ENCODE peak calls at places on chromosomes 5 and 9, in ten cellular contexts. W, F, A, K, T, O, M, Y, E and L are unnamed samples. For H3K4me1 and H3K27me3, the result is how much of the 10 kb centered on the place peaks cover.

GRCh38 chr9:136603901-136604816 is 58.3 kb upstream of the NOTCH1 start:
- DNase-seq in T (peak), A (no peak), M (no peak), W (no peak), F (no peak), O (no peak), E (no peak), K (no peak), Y (no peak), L (no peak)

GRCh38 chr9:78239506-78239905 is 3.6 kb downstream of the CEP78 start:
- DNase-seq in K (no peak), E (no peak), T (no peak), Y (no peak), A (peak), W (no peak), M (no peak), O (no peak), F (peak), L (no peak)

GRCh38 chr9:16217933-16218830 is 652.3 kb downstream of the BNC2 start:
- DNase-seq in E (no peak), O (no peak), W (no peak), A (no peak), M (no peak), T (no peak), Y (peak), K (no peak), F (no peak), L (no peak)

GRCh38 chr5:110377411-110378392 is 348.8 kb downstream of the TMEM232 start:
- DNase-seq in Y (peak), E (peak), O (no peak), M (no peak), T (no peak), A (peak), W (no peak), K (no peak), F (peak), L (no peak)

GRCh38 chr9:98081477-98082219 is 25.1 kb downstream of the NANS start:
- DNase-seq in K (no peak), A (no peak), M (no peak), F (no peak), E (peak), Y (peak), W (no peak), O (no peak), T (no peak), L (no peak)

GRCh38 chr5:38528162-38528703 is 28.2 kb downstream of the LIFR start:
- DNase-seq in A (no peak), T (no peak), Y (no peak), O (no peak), K (no peak), E (no peak), W (no peak), F (peak), M (no peak), L (no peak)

GRCh38 chr9:87640385-87640795 is 85.5 kb upstream of the CTSL start:
- DNase-seq in E (peak), K (no peak), A (no peak), W (no peak), F (no peak), T (peak), Y (peak), M (no peak), O (no peak), L (no peak)

GRCh38 chr5:100858987-100859545 is 44.0 kb downstream of the ST8SIA4 start:
- DNase-seq in T (no peak), K (no peak), Y (no peak), M (no peak), F (no peak), A (no peak), O (no peak), E (no peak), W (no peak), L (no peak)

GRCh38 chr9:99000480-99001395 is 57.0 kb downstream of the COL15A1 start:
- DNase-seq in O (peak), F (peak), A (peak), M (peak), K (peak), E (peak), Y (peak), T (no peak), W (peak), L (no peak)

GRCh38 chr9:129165198-129165597 is 12.9 kb downstream of the IER5L start:
- DNase-seq in F (no peak), T (no peak), Y (no peak), O (no peak), K (no peak), W (no peak), E (no peak), M (no peak), A (no peak), L (no peak)

GRCh38 chr9:2722715-2723114 is 5.4 kb downstream of the KCNV2 start:
- DNase-seq in W (peak), Y (peak), A (no peak), F (peak), E (peak), K (no peak), M (no peak), O (peak), T (no peak), L (no peak)

GRCh38 chr9:121292801-121293241 is 24.9 kb downstream of the GSN start:
- DNase-seq in Y (no peak), O (no peak), W (peak), A (no peak), K (no peak), F (no peak), M (no peak), T (no peak), E (no peak), L (no peak)

GRCh38 chr5:120504057-120504456 is 40.0 kb downstream of the PRR16 start:
- DNase-seq in O (no peak), E (no peak), M (no peak), W (no peak), T (no peak), Y (no peak), A (no peak), F (no peak), K (no peak), L (no peak)

GRCh38 chr9:91727316-91727861 is 222.6 kb downstream of the ROR2 start:
- DNase-seq in Y (peak), T (no peak), W (no peak), O (no peak), M (no peak), K (no peak), E (peak), A (peak), F (peak), L (no peak)

GRCh38 chr5:177369050-177369912 is 11.6 kb downstream of the RGS14 start:
- DNase-seq in O (no peak), F (peak), W (no peak), E (no peak), A (peak), M (no peak), K (no peak), T (no peak), Y (no peak), L (no peak)

GRCh38 chr9:93792358-93792757 is 162.8 kb downstream of the BARX1 start:
- DNase-seq in E (no peak), O (no peak), W (no peak), Y (no peak), K (no peak), M (no peak), A (no peak), T (no peak), F (no peak), L (no peak)

GRCh38 chr5:167255931-167256330 is 1035.5 kb upstream of the WWC1 start:
- DNase-seq in M (no peak), F (no peak), A (no peak), O (no peak), K (no peak), T (no peak), W (no peak), E (no peak), Y (no peak), L (no peak)

GRCh38 chr5:177431317-177432142 is 5.1 kb downstream of the GRK6 start:
- DNase-seq in M (peak), F (no peak), O (no peak), K (peak), Y (no peak), W (peak), A (no peak), T (peak), E (no peak), L (peak)

GRCh38 chr9:73081979-73082657 is 69.5 kb upstream of the ANXA1 start:
- DNase-seq in E (peak), K (no peak), O (no peak), Y (peak), T (no peak), M (no peak), W (no peak), F (peak), A (peak), L (no peak)

GRCh38 chr9:128103589-128103962 is 24.0 kb downstream of the PTGES2 start:
- DNase-seq in E (no peak), K (no peak), A (no peak), Y (no peak), O (no peak), W (no peak), T (no peak), F (peak), M (no peak), L (no peak)

GRCh38 chr9:134366223-134367031 is 40.2 kb downstream of the RXRA start:
- DNase-seq in A (no peak), T (peak), Y (peak), F (no peak), O (no peak), E (peak), W (peak), K (no peak), M (no peak), L (peak)

GRCh38 chr5:78467744-78468357 is 107.4 kb downstream of the SCAMP1 start:
- DNase-seq in O (no peak), W (no peak), F (peak), Y (peak), M (no peak), E (peak), T (no peak), A (peak), K (no peak), L (no peak)

GRCh38 chr5:177362871-177363507 is 5.3 kb downstream of the RGS14 start:
- DNase-seq in K (peak), M (peak), F (peak), E (no peak), O (no peak), A (peak), W (peak), Y (no peak), T (peak), L (peak)

GRCh38 chr5:11905209-11905608 is 963 bp upstream of the CTNND2 start:
- DNase-seq in A (no peak), Y (no peak), K (no peak), M (no peak), O (no peak), F (no peak), E (no peak), T (peak), W (no peak), L (no peak)

GRCh38 chr9:133862585-133863041 is 124.5 kb upstream of the SARDH start:
- DNase-seq in E (no peak), W (peak), K (no peak), F (no peak), T (no peak), Y (no peak), A (no peak), M (no peak), O (no peak), L (no peak)

GRCh38 chr5:14011089-14012004 is 66.9 kb upstream of the DNAH5 start:
- DNase-seq in W (peak), F (peak), Y (peak), T (peak), E (peak), A (peak), O (no peak), K (no peak), M (no peak), L (peak)

GRCh38 chr5:60700347-60700815 is 415 bp upstream of the DEPDC1B start:
- DNase-seq in K (no peak), Y (no peak), M (no peak), T (no peak), F (no peak), W (no peak), A (no peak), O (no peak), E (no peak), L (no peak)

GRCh38 chr5:169701910-169702451 is 64.9 kb downstream of the DOCK2 start:
- DNase-seq in T (no peak), K (no peak), F (peak), W (no peak), A (peak), M (no peak), Y (peak), O (no peak), E (peak), L (no peak)

GRCh38 chr9:96686638-96687335 is 31.7 kb upstream of the PRXL2C start:
- DNase-seq in K (peak), O (no peak), A (peak), T (peak), E (peak), W (peak), F (peak), M (peak), Y (peak), L (peak)

GRCh38 chr9:15509931-15510788 is 610 bp downstream of the PSIP1 start:
- DNase-seq in W (peak), A (peak), Y (peak), E (no peak), O (no peak), F (peak), M (peak), K (peak), T (peak), L (peak)

GRCh38 chr5:68343421-68343826 is 127.9 kb downstream of the PIK3R1 start:
- DNase-seq in K (no peak), Y (peak), E (peak), T (no peak), A (no peak), W (peak), M (no peak), F (peak), O (no peak), L (peak)

GRCh38 chr5:59246470-59247250 is 646.9 kb downstream of the PDE4D start:
- DNase-seq in O (no peak), E (peak), A (no peak), F (no peak), Y (peak), K (no peak), W (no peak), M (no peak), T (no peak), L (no peak)

GRCh38 chr5:124365491-124365890 is 380.9 kb downstream of the ZNF608 start:
- DNase-seq in E (no peak), F (no peak), K (no peak), W (no peak), M (no peak), T (no peak), O (no peak), A (no peak), Y (no peak), L (no peak)

GRCh38 chr9:127045148-127045547 is 77.3 kb downstream of the ANGPTL2 start:
- DNase-seq in W (no peak), O (no peak), A (no peak), M (no peak), E (no peak), Y (no peak), K (no peak), T (no peak), F (no peak), L (no peak)

DNA sequence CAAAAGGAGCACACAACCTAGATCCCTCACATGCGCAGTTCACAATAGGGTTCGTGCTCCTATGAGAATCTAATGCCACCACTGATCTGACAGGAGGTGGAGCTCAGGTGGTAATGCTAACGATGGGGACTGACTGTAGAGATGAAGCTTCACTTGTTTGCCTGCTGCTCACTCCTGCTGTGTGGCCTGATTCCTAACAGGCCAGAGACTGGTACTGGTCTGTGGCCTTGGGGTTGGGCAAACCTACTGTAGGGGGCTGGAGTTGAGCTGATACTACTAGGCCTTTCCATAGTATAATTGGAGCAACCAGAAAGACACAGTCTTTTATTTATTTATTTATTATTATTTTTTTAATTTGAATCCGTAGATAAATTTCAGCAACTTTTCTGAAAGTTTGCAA is 5.3 kb downstream of the LNPEP start:
- DNase-seq in E (no peak), K (no peak), Y (no peak), F (peak), W (no peak), M (no peak), O (no peak), T (no peak), A (no peak), L (no peak)
- H3K4me1 ChIP-seq in E (under half), K (under half), Y (under half), F (under half), W (half or more), M (half or more), O (under half), T (under half), A (under half), L (under half)

GRCh38 chr5:159639590-159639989 is 276.7 kb upstream of the ADRA1B start:
- DNase-seq in W (no peak), K (no peak), O (no peak), M (no peak), T (no peak), E (no peak), F (no peak), A (no peak), Y (no peak), L (no peak)

GRCh38 chr5:159638481-159638880 is 277.8 kb upstream of the ADRA1B start:
- DNase-seq in T (no peak), A (no peak), F (no peak), Y (no peak), W (no peak), O (no peak), E (no peak), K (no peak), M (no peak), L (no peak)

GRCh38 chr5:159640921-159641320 is 275.4 kb upstream of the ADRA1B start:
- DNase-seq in K (no peak), T (no peak), O (no peak), W (no peak), M (no peak), A (no peak), E (no peak), Y (no peak), F (no peak), L (no peak)

GRCh38 chr5:159640376-159640775 is 275.9 kb upstream of the ADRA1B start:
- DNase-seq in K (no peak), F (no peak), A (no peak), M (no peak), E (no peak), Y (no peak), O (no peak), T (no peak), W (no peak), L (no peak)

GRCh38 chr5:159638954-159639559 is 277.2 kb upstream of the ADRA1B start:
- DNase-seq in K (no peak), O (no peak), T (no peak), A (no peak), F (no peak), W (no peak), E (peak), Y (no peak), M (no peak), L (no peak)
- H3K27me3 ChIP-seq in K (under half), O (under half), T (under half), A (under half), F (under half), W (under half), E (under half), Y (under half), M (under half), L (under half)

DNA sequence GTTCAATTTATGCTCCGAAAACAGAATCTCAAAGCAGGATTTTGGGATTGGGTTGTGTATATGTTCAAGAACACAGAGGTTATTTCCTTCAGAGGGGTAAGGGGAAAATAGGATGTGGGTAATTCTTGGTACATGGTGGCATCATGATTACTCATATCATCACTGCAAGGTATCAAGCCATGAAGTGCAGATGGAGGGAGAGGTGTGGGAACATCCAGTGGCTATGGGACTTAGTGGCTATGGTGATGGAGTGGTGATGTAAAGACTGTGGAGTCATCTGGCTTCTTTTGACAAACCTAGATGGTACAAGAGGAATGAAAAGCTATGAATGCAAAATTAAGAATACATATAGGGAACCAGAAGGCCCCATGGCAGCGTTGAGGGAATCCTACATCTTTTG is 61.2 kb downstream of the SUB1 start:
- DNase-seq in E (no peak), F (no peak), Y (no peak), O (no peak), T (no peak), M (no peak), K (no peak), A (no peak), W (no peak), L (no peak)
- H3K4me3 ChIP-seq in E (no peak), F (no peak), Y (no peak), O (no peak), T (no peak), M (no peak), K (no peak), A (no peak), W (no peak), L (no peak)

DNA sequence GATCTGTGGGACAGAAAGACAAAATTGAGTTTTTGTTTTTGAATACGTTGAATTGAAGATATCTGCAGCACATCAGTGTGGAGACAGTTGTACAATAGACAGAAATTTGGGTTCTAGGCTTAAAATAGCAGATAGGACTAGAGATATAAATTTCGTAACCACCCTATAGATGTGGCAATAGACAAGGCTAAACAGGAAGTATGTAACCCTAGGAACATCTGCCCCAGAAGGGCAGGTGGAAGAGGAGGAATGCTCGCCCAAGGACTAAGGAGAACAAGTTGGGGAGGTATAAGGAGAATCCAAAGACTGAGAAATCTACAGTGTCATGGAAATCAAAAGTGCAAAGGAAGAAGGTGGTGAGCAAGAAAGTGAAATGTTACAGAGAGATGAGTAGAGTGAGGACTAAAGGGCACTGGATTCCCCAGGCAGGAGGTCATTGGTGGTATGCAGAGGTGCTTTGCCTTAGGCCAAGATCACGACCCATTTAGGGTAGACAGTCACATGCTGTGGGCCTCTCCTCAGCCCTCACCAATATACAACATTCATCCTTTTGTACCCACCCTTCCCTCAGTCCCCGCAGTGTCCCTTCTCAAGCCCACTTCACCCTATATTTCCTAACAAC is 109.1 kb upstream of the ELL2 start:
- DNase-seq in Y (no peak), W (no peak), M (no peak), E (no peak), O (no peak), K (no peak), A (no peak), T (no peak), F (no peak), L (no peak)
- H3K4me1 ChIP-seq in Y (under half), W (under half), M (under half), E (under half), O (under half), K (under half), A (under half), T (under half), F (under half), L (under half)

DNA sequence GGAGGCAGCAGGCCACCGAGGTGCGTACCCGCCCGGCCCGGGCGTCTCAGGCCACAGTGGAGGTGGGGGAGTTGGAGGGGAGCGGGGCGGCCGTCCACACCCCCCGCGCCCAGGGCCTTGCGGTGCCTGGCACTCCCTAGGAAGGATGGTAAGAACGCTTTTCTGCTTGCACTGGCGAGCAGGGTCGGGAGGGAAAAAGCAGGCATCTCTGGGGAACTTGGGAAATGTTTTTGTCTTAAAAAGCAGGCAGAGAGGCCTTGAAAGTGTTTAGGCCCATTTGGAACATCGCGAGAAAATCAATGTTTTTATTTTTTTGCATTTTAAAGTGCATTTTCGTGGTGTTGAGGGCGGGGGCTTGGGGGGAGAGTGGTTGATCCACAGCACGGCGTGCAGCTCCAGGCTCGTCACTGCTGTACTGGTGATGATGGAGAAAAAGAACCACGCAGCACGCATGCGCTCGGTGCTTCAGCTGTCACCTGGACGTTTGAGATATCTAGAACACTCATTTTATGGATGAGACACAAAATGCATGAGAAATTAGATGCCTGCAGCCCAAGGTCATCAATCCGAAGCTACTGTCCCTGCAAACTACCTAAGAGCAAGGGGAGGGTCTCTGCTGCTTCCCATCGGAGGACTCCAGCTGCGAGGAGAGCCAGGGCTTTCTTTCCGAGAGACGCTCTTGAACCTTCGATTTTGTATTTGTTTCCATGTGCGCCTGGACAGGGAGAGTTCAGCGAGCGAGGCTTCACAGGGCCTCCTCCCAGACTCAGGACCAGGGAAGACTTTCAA is 2.2 kb downstream of the DMRT2 start:
- DNase-seq in A (no peak), W (peak), M (no peak), K (no peak), Y (no peak), E (no peak), F (no peak), O (no peak), T (no peak), L (no peak)
- H3K27me3 ChIP-seq in A (half or more), W (half or more), M (under half), K (half or more), Y (under half), E (half or more), F (half or more), O (half or more), T (under half), L (under half)

GRCh38 chr5:157485340-157485739 is 25.3 kb downstream of the NIPAL4 start:
- DNase-seq in F (no peak), A (no peak), E (no peak), M (no peak), W (no peak), Y (no peak), O (no peak), T (no peak), K (no peak), L (no peak)
- H3K4me3 ChIP-seq in F (no peak), A (no peak), E (no peak), M (no peak), W (no peak), Y (no peak), O (no peak), T (no peak), K (no peak), L (no peak)